ENCODE peak calls at places on chromosomes 6 and 20, in five cellular contexts. H, C, R, I and E are unnamed samples.

GRCh38 chr6:31049518-31049917 is 39.2 kb downstream of the MUC22 start:
- DNase-seq in H (no peak), C (no peak), R (no peak), I (no peak), E (no peak)

GRCh38 chr6:91437295-91437694 is 850.4 kb upstream of the MAP3K7 start:
- DNase-seq in H (peak), C (no peak), R (no peak), I (no peak), E (no peak)

GRCh38 chr6:38522322-38522721 is 117.4 kb downstream of the BTBD9 start:
- DNase-seq in H (no peak), C (no peak), R (no peak), I (no peak), E (no peak)

GRCh38 chr6:75813476-75814250 is 64.6 kb downstream of the MYO6 start:
- DNase-seq in H (peak), C (no peak), R (no peak), I (no peak), E (no peak)

GRCh38 chr6:142833054-142833453 is 111.9 kb downstream of the HIVEP2 start:
- DNase-seq in H (no peak), C (no peak), R (no peak), I (no peak), E (no peak)

GRCh38 chr6:125507987-125508655 is 206.4 kb upstream of the HDDC2 start:
- DNase-seq in H (no peak), C (no peak), R (no peak), I (no peak), E (peak)

GRCh38 chr6:165010556-165011535 is 298.6 kb downstream of the C6orf118 start:
- DNase-seq in H (peak), C (no peak), R (no peak), I (no peak), E (no peak)

GRCh38 chr6:35197196-35197595 is 16.6 kb upstream of the SCUBE3 start:
- DNase-seq in H (no peak), C (no peak), R (no peak), I (no peak), E (no peak)

GRCh38 chr20:36162272-36162966 is 7.9 kb downstream of the EPB41L1 start:
- DNase-seq in H (no peak), C (no peak), R (no peak), I (peak), E (peak)

GRCh38 chr20:34410331-34410730 is 47.3 kb downstream of the ITCH start:
- DNase-seq in H (no peak), C (no peak), R (no peak), I (no peak), E (no peak)

GRCh38 chr20:13279171-13279570 is 58.1 kb downstream of the ISM1 start:
- DNase-seq in H (no peak), C (no peak), R (no peak), I (no peak), E (no peak)

GRCh38 chr6:12208190-12208589 is 82.0 kb upstream of the EDN1 start:
- DNase-seq in H (no peak), C (no peak), R (peak), I (peak), E (no peak)

GRCh38 chr6:115545410-115545986 is 515.2 kb downstream of the FRK start:
- DNase-seq in H (peak), C (no peak), R (no peak), I (peak), E (peak)

GRCh38 chr6:56851104-56851503 is 103.8 kb upstream of the BEND6 start:
- DNase-seq in H (peak), C (no peak), R (no peak), I (no peak), E (no peak)

GRCh38 chr20:8360035-8360434 is 228.0 kb downstream of the PLCB1 start:
- DNase-seq in H (peak), C (no peak), R (no peak), I (no peak), E (no peak)

GRCh38 chr6:109121411-109121810 is 26.1 kb downstream of the CEP57L1 start:
- DNase-seq in H (no peak), C (no peak), R (no peak), I (no peak), E (no peak)

GRCh38 chr20:38145094-38146075 is 19.7 kb downstream of the TGM2 start:
- DNase-seq in H (no peak), C (no peak), R (no peak), I (no peak), E (no peak)

GRCh38 chr6:27599859-27600532 is 127.1 kb upstream of the ZNF184 start:
- DNase-seq in H (no peak), C (no peak), R (no peak), I (no peak), E (no peak)

GRCh38 chr6:134436950-134437349 is 119.0 kb upstream of the SGK1 start:
- DNase-seq in H (no peak), C (no peak), R (no peak), I (no peak), E (no peak)

GRCh38 chr6:39792501-39793450 is 600 bp downstream of the DAAM2 start:
- DNase-seq in H (no peak), C (no peak), R (no peak), I (no peak), E (no peak)

GRCh38 chr6:106527979-106528378 is 101.3 kb downstream of the RTN4IP1 start:
- DNase-seq in H (no peak), C (no peak), R (no peak), I (no peak), E (no peak)

GRCh38 chr20:58389324-58389967 is 417 bp downstream of the VAPB start:
- DNase-seq in H (peak), C (peak), R (peak), I (no peak), E (peak)

GRCh38 chr6:15499591-15499990 is 163.2 kb downstream of the DTNBP1 start:
- DNase-seq in H (no peak), C (no peak), R (no peak), I (no peak), E (no peak)

GRCh38 chr20:9068232-9068781 is 580 bp upstream of the PLCB4 start:
- DNase-seq in H (peak), C (no peak), R (no peak), I (peak), E (peak)